ENCODE peak calls at places on chromosomes 4 and X, in four cellular contexts. E is CD8-positive, alpha-beta memory T cell; Y is upper lobe of left lung; J is sigmoid colon. W is an unnamed sample. For H3K4me1, the result is how much of the 10 kb centered on the place peaks cover.

GRCh38 chr4:7210818-7211217 is 18.5 kb downstream of the SORCS2 start:
- DNase-seq in E (no peak), Y (no peak), J (no peak), W (no peak)

GRCh38 chrX:37860731-37861130 is 13.4 kb upstream of the DYNLT3 start:
- DNase-seq in J (no peak), E (no peak), Y (no peak), W (no peak)

GRCh38 chr4:95761441-95761840 is 78.5 kb upstream of the PDHA2 start:
- DNase-seq in E (no peak), J (no peak), Y (no peak), W (no peak)

GRCh38 chrX:132463411-132463810 is 25.4 kb downstream of the MBNL3 start:
- DNase-seq in E (no peak), J (no peak), Y (no peak), W (peak)

GRCh38 chr4:168711197-168712120 is 214.6 kb downstream of the PALLD start:
- DNase-seq in J (peak), E (no peak), Y (no peak), W (no peak)

GRCh38 chrX:103393487-103393886 is 17.1 kb downstream of the BEX3 start:
- DNase-seq in E (no peak), J (no peak), Y (no peak), W (no peak)

GRCh38 chr4:122604146-122604545 is 16.7 kb downstream of the IL21 start:
- DNase-seq in J (no peak), Y (no peak), E (no peak), W (no peak)

GRCh38 chr4:37073226-37073840 is 171.2 kb upstream of the NWD2 start:
- DNase-seq in Y (no peak), E (no peak), J (no peak), W (no peak)

GRCh38 chrX:139204903-139205667 is 325.5 kb upstream of the F9 start:
- DNase-seq in E (no peak), Y (peak), J (peak), W (peak)

GRCh38 chrX:74529311-74529710 is 85.1 kb downstream of the RLIM start:
- DNase-seq in Y (no peak), J (no peak), E (no peak), W (no peak)

GRCh38 chr4:34572026-34572425 is 1672.3 kb downstream of the ARAP2 start:
- DNase-seq in E (no peak), Y (no peak), J (no peak), W (no peak)

GRCh38 chr4:124288706-124289486 is 423.6 kb downstream of the ANKRD50 start:
- DNase-seq in E (no peak), Y (no peak), J (no peak), W (no peak)

GRCh38 chr4:5048721-5049120 is 2.6 kb upstream of the STK32B start:
- DNase-seq in Y (no peak), E (no peak), J (no peak), W (no peak)

GRCh38 chr4:175705407-175705806 is 106.7 kb downstream of the GPM6A start:
- DNase-seq in E (no peak), J (peak), Y (no peak), W (no peak)

GRCh38 chr4:42344260-42344659 is 53.0 kb upstream of the SHISA3 start:
- DNase-seq in Y (no peak), J (no peak), E (no peak), W (no peak)

GRCh38 chr4:2757426-2757825 is 1.3 kb upstream of the TNIP2 start:
- DNase-seq in E (no peak), Y (no peak), J (no peak), W (no peak)

GRCh38 chr4:164997324-164997723 is 19.9 kb upstream of the TRIM61 start:
- DNase-seq in Y (no peak), E (no peak), J (no peak), W (peak)

GRCh38 chrX:49610718-49611310 is 12.0 kb downstream of the GAGE1 start:
- DNase-seq in Y (no peak), J (no peak), E (no peak), W (no peak)

GRCh38 chr4:136302566-136302965 is 1229.7 kb downstream of the PCDH18 start:
- DNase-seq in J (no peak), E (no peak), Y (no peak), W (no peak)

GRCh38 chr4:83639849-83640493 is 104.1 kb downstream of the GPAT3 start:
- DNase-seq in Y (no peak), J (no peak), E (peak), W (peak)

GRCh38 chr4:16894406-16894805 is 4.0 kb downstream of the LDB2 start:
- DNase-seq in E (no peak), J (no peak), Y (no peak), W (peak)

GRCh38 chrX:19889582-19890342 is 2.4 kb upstream of the SH3KBP1 start:
- DNase-seq in Y (no peak), J (no peak), E (peak), W (peak)

GRCh38 chr4:132330994-132331393 is 818.1 kb upstream of the PCDH10 start:
- DNase-seq in J (no peak), Y (no peak), E (no peak), W (no peak)

GRCh38 chr4:138562544-138562961 is 320.4 kb upstream of the SLC7A11 start:
- DNase-seq in Y (no peak), E (no peak), J (no peak), W (no peak)

GRCh38 chr4:154332681-154333421 is 158.7 kb downstream of the DCHS2 start:
- DNase-seq in E (peak), J (peak), Y (peak), W (no peak)

GRCh38 chr4:156100651-156101050 is 147.0 kb upstream of the CTSO start:
- DNase-seq in Y (no peak), E (no peak), J (no peak), W (no peak)

GRCh38 chr4:186881521-186882220 is 158.0 kb upstream of the FAT1 start:
- DNase-seq in J (no peak), Y (no peak), E (no peak), W (no peak)

GRCh38 chrX:22686138-22686541 is 313.6 kb upstream of the DDX53 start:
- DNase-seq in Y (no peak), J (peak), E (no peak), W (no peak)

GRCh38 chrX:120749141-120749846 is 119.4 kb upstream of the C1GALT1C1 start:
- DNase-seq in E (no peak), Y (no peak), J (no peak), W (no peak)
- H3K4me1 ChIP-seq in E (under half), Y (under half), J (under half), W (under half)

DNA sequence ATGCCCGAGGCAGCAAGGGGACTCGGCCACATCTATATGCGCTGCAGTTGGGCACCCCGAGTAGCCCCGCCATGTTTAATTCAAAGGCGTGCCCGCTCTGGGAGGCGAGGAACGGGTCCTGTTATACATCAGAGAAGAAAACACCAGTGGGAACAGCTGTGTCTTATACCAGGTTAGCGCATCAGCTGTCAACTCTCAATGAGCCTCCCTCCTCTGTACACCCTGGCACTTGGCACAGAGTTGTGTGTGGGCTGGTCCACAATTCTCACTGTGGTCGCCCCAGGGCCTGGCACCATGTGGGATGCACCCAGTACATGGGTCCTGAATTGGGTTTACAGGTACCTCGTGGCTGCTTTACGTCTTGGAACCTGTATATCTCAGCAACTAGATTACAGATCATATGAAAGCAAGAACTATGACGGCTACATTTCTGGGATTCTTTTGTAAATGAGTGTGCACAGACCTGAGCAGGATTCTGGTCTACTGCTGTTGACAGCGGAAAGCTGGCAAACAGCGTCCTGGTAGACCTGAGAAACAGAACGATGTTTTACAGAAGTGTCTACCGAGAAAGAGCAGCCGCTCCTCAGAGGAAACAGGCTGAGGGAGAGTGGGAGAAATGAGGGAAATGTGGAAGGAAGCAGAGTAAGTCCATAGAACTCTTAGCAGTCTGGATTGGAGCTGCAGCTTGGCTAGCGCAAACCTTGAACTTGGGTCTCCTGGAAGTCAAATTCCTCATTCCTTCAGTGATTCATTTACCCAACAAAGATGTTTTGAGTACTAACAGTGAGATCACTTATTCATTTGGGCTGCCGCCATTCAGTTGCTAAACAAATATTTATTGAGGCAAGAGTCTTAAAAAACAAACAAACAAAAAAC is 51.7 kb downstream of the SEL1L3 start:
- DNase-seq in E (no peak), Y (no peak), J (no peak), W (no peak)
- H3K4me1 ChIP-seq in E (under half), Y (under half), J (under half), W (under half)

DNA sequence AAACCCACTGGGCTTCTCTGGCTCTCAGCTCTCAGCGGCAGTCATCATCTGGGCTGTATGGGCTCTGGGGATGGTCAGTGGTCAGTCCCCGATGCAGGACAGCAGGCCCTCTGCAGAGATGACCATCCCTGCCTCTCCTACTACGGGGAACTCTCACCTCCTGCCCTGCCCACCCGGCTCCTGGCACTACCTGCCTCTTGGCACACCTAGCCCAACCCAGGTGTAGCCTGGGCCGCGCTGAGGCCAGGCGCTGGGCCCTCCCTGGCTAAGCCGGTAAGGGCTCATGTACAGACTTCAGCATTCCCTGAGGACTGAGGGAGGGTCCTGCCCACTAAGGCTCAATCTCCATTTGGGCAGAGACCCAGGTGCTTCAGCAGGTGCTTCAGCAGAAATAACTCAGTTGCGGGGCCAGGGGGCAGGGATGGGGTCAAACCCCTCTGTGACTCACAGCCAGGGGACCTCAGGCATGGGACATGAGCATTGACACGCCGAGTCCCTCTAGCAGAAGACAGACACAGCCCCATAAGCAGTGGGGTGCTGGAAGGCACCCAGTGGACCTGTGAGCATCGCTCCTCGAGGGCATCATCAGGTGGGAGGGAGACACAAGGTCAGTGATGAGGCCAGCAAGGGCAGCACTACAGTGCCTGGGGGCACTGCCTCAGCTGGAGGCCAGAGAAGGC is 71.0 kb downstream of the ACOX3 start:
- DNase-seq in E (no peak), J (no peak), Y (no peak), W (no peak)
- H3K4me1 ChIP-seq in E (under half), J (under half), Y (under half), W (under half)

GRCh38 chr4:105192474-105192873 is 45.8 kb downstream of the TET2 start:
- DNase-seq in Y (no peak), E (no peak), J (no peak), W (no peak)
- H3K4me1 ChIP-seq in Y (under half), E (under half), J (half or more), W (under half)

GRCh38 chr4:162510937-162511336 is 347.1 kb upstream of the FSTL5 start:
- DNase-seq in E (no peak), J (no peak), Y (no peak), W (no peak)

GRCh38 chr4:162503868-162504267 is 340.1 kb upstream of the FSTL5 start:
- DNase-seq in J (no peak), E (no peak), Y (no peak), W (no peak)

GRCh38 chr4:162510115-162510514 is 346.3 kb upstream of the FSTL5 start:
- DNase-seq in J (no peak), Y (no peak), E (no peak), W (no peak)

GRCh38 chr4:162506253-162506652 is 342.5 kb upstream of the FSTL5 start:
- DNase-seq in Y (no peak), J (no peak), E (no peak), W (no peak)

GRCh38 chr4:162509333-162509732 is 345.5 kb upstream of the FSTL5 start:
- DNase-seq in Y (no peak), E (no peak), J (no peak), W (no peak)
- H3K4me1 ChIP-seq in Y (under half), E (under half), J (under half), W (under half)

GRCh38 chrX:154043003-154043402 is 23.3 kb upstream of the IRAK1 start:
- DNase-seq in Y (no peak), E (no peak), J (no peak), W (no peak)
- H3K4me1 ChIP-seq in Y (under half), E (under half), J (under half), W (under half)